ENCODE peak calls at places on chromosomes 16 and 17, in six cellular contexts. X is tibial nerve, J is suprapubic skin, M is ovary, O is K562, R is thyroid gland. A is an unnamed sample.

GRCh38 chr17:28946239-28946638 is 5.1 kb downstream of the PHF12 start:
- DNase-seq in X (no peak), M (no peak), R (no peak), J (no peak), O (no peak), A (no peak)

GRCh38 chr16:3259097-3259496 is 2.7 kb upstream of the MEFV start:
- DNase-seq in M (no peak), R (no peak), J (no peak), X (no peak), O (no peak), A (peak; percentile 46)

GRCh38 chr17:45408611-45409421 is 23.9 kb downstream of the ARHGAP27 start:
- DNase-seq in X (no peak), J (no peak), O (no peak), M (no peak), R (peak; percentile 47), A (no peak)

GRCh38 chr16:2194852-2195315 is 1.5 kb downstream of the CASKIN1 start:
- DNase-seq in R (peak; percentile 66), X (no peak), J (no peak), M (no peak), O (no peak), A (peak; percentile 49)

GRCh38 chr17:63540581-63540980 is 9.7 kb upstream of the DCAF7 start:
- DNase-seq in X (no peak), R (no peak), M (no peak), J (peak; percentile 53), O (no peak), A (no peak)

GRCh38 chr16:82358161-82358560 is 188.1 kb upstream of the MPHOSPH6 start:
- DNase-seq in J (no peak), M (no peak), O (no peak), X (no peak), R (no peak), A (no peak)

GRCh38 chr17:81322271-81323082 is 27.4 kb upstream of the SLC38A10 start:
- DNase-seq in M (no peak), O (peak; percentile 97), R (peak; percentile 27), X (no peak), J (no peak), A (peak; percentile 81)

GRCh38 chr17:79552405-79552804 is 58.4 kb downstream of the RBFOX3 start:
- DNase-seq in O (no peak), X (no peak), R (no peak), J (no peak), M (no peak), A (no peak)

GRCh38 chr17:78933025-78933958 is 8.1 kb upstream of the TIMP2 start:
- DNase-seq in R (no peak), X (peak; percentile 47), M (peak; percentile 35), J (no peak), O (no peak), A (no peak)

GRCh38 chr17:68589086-68589485 is 12.1 kb downstream of the FAM20A start:
- DNase-seq in O (no peak), R (no peak), X (no peak), J (no peak), M (no peak), A (no peak)

GRCh38 chr17:12041316-12041715 is 20.6 kb downstream of the MAP2K4 start:
- DNase-seq in J (no peak), M (no peak), O (no peak), X (no peak), R (no peak), A (no peak)

GRCh38 chr17:36851230-36851629 is 86.0 kb upstream of the LHX1 start:
- DNase-seq in R (no peak), M (no peak), O (no peak), X (no peak), J (no peak), A (no peak)

GRCh38 chr17:40329981-40330794 is 21.2 kb downstream of the RARA start:
- DNase-seq in R (peak; percentile 95), X (no peak), M (no peak), O (peak; percentile 40), J (no peak), A (peak; percentile 84)

GRCh38 chr17:38733315-38734234 is 3.4 kb downstream of the CISD3 start:
- DNase-seq in R (no peak), X (no peak), J (no peak), O (no peak), M (no peak), A (no peak)

GRCh38 chr16:14062261-14062660 is 8.9 kb upstream of the MRTFB start:
- DNase-seq in R (no peak), M (no peak), O (no peak), X (no peak), J (no peak), A (peak; percentile 3)

GRCh38 chr17:56943505-56944125 is 17.2 kb downstream of the COIL start:
- DNase-seq in J (no peak), M (no peak), X (no peak), R (no peak), O (no peak), A (no peak)

GRCh38 chr17:52383493-52384100 is 225.1 kb upstream of the CA10 start:
- DNase-seq in J (no peak), M (no peak), O (peak; percentile 12), X (no peak), R (peak; percentile 28), A (peak; percentile 84)

GRCh38 chr17:76370261-76370993 is 14.0 kb upstream of the SPHK1 start:
- DNase-seq in O (peak; percentile 56), M (peak; percentile 25), J (no peak), X (no peak), R (no peak), A (peak; percentile 63)

DNA sequence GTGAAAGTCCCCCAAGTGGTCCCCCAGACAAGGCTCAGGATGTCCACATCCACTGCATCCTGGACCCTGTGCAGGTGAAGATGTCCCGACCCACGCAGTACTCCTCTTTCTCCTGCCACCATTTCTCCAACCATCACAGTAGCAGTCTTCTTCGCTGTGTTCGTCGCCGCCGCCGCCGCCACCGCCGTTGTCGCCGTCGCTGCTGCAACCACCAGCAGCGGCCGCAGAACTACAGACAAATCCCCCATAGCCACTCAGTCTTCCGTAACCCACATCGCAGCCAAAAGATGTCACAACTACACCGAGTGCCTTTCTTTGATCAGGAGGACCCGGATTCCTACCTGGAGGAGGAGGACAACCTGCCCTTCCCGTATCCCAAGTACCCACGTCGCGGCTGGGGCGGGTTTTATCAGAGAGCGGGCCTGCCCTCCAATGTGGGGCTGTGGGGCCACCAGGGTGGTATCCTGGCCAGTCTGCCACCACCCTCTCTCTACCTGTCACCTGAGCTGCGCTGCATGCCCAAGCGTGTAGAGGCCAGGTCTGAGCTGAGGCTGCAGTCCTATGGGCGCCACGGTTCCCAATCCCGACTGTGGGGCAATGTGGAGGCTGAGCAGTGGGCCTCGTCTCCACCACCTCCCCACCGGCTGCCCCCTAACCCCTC is 917 bp downstream of the SPEM2 start:
- DNase-seq in R (no peak), M (no peak), J (no peak), O (no peak), X (no peak), A (no peak)
- H3K27me3 ChIP-seq in R (no peaks in the 10 kb centered on the region), M (no peaks in the 10 kb centered on the region), J (no peaks in the 10 kb centered on the region), O (no peaks in the 10 kb centered on the region), X (no peaks in the 10 kb centered on the region), A (no peaks in the 10 kb centered on the region)

DNA sequence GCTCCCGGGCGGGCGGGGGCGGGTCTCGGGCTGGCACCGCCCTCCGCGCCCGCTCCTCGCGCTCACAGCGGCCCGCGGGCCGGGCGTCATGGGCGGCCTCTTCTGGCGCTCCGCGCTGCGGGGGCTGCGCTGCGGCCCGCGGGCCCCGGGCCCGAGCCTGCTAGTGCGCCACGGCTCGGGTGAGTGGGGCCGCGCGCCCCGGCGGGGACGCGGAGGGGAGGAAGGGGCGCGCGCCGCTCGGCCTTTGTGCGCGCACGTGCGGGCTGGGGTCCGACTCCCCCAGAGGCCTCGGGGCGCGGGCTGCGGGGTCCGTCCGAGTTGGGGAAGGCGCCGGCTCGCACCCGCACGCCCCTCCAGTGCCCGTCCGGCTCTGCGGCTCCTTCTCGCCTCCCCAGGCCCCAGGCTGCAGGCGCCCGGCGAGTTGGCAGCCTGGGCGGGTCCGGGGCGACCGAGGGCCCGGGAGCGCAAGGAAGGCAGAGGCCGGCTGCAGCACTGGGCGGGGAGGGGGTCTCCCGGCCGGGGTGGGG is at the start of gene NME4:
- DNase-seq in M (peak; percentile 40), O (peak; percentile 81), J (no peak), R (peak; percentile 33), X (no peak), A (peak; percentile 51)
- TF ChIP-seq POLR2A in M (no peak), O (no peak), J (no peak), R (peak; percentile 32), X (no peak), A (no peak)

GRCh38 chr16:86670835-86671234 is 92.5 kb downstream of the FOXL1 start:
- DNase-seq in J (no peak), R (no peak), O (no peak), M (no peak), X (no peak), A (no peak)

GRCh38 chr16:86671486-86672214 is 93.3 kb downstream of the FOXL1 start:
- DNase-seq in J (no peak), R (no peak), M (no peak), O (no peak), X (no peak), A (no peak)

GRCh38 chr16:86669937-86670772 is 91.8 kb downstream of the FOXL1 start:
- DNase-seq in M (no peak), O (no peak), R (no peak), X (peak; percentile 35), J (no peak), A (peak; percentile 43)

GRCh38 chr16:86668136-86668535 is 89.8 kb downstream of the FOXL1 start:
- DNase-seq in O (no peak), X (no peak), J (no peak), R (no peak), M (no peak), A (no peak)

GRCh38 chr16:86669285-86669805 is 91.0 kb downstream of the FOXL1 start:
- DNase-seq in M (no peak), O (no peak), R (no peak), J (no peak), X (no peak), A (no peak)
- H3K27me3 ChIP-seq in M (no peaks in the 10 kb centered on the region), O (peaks cover 16% of the 10 kb centered on the region), R (no peaks in the 10 kb centered on the region), J (peaks cover 50% of the 10 kb centered on the region), X (peaks cover 13% of the 10 kb centered on the region), A (no peaks in the 10 kb centered on the region)

DNA sequence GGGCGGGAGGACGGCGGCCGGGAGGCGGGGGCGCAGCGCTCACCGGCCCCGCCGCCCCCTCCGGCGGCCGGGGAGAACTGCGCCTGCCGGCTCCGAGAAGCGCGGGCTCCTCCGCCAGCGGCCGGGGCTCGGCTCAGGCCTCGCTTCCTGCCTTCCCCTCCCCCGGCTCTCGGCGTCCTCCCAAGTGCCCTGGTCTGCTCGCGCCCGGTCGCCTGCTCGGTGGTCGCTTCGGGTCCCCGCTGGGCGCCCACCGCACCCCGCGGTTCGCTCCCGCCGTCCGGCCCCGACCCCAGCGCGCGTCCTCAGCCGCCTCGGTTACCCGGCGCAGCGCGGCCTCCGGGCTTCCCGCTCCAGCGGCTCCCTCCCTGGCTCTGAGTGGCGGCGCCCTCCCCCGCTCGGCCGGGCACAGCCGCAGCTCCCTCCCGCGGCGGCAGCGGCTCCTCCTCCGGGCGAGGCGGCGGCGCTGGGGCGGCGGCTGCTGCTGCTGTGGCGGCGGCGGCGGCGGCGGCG is 294 bp downstream of the UBTF start:
- DNase-seq in R (peak; percentile 72), X (peak; percentile 31), J (no peak), M (peak; percentile 69), O (peak; percentile 76), A (peak; percentile 56)
- TF ChIP-seq POLR2A in R (peak; percentile 69), X (peak; percentile 19), J (peak; percentile 34), M (no peak), O (peak; percentile 64), A (no peak)

GRCh38 chr17:60148300-60148838 is 1.4 kb upstream of the CA4 start:
- DNase-seq in J (no peak), M (no peak), X (no peak), R (no peak), O (no peak), A (no peak)
- H3K27me3 ChIP-seq in J (peaks cover 84% of the 10 kb centered on the region), M (peaks cover 4% of the 10 kb centered on the region), X (peaks cover 85% of the 10 kb centered on the region), R (peaks cover 23% of the 10 kb centered on the region), O (peaks cover 47% of the 10 kb centered on the region), A (no peaks in the 10 kb centered on the region)

GRCh38 chr16:970766-971581 is at the start of gene LMF1:
- DNase-seq in O (peak; percentile 99), R (peak; percentile 85), M (peak; percentile 93), X (peak; percentile 91), J (peak; percentile 94), A (peak; percentile 95)
- TF ChIP-seq POLR2A in O (peak; percentile 85), R (peak; percentile 79), M (peak; percentile 48), X (peak; percentile 71), J (peak; percentile 14), A (no peak)